ENCODE peak calls at places on chromosomes 5 and 9, in nine cellular contexts. K is cerebellum; Y is activated CD8-positive, alpha-beta memory T cell treated with anti-CD3 and anti-CD28 coated beads for 24 hours; H is non-pigmented ciliary epithelial cell; J is skeletal muscle cell; U is NCI-H774; N is T-helper 17 cell; L is KG1; R is NCI-H1105 treated with DMSO at 0.1 percent for 48 hours. Q is an unnamed sample.

GRCh38 chr9:124481115-124481514 is 26.1 kb downstream of the NR5A1 start:
- DNase-seq in K (no peak), Y (no peak), H (no peak), J (no peak), U (no peak), N (no peak), L (no peak), R (no peak), Q (no peak)

GRCh38 chr5:16552666-16553343 is 64.0 kb downstream of the RETREG1 start:
- DNase-seq in K (peak), Y (peak), H (no peak), J (no peak), U (peak), N (no peak), L (no peak), R (peak), Q (peak)

GRCh38 chr5:497871-498509 is 26.3 kb downstream of the SLC9A3 start:
- DNase-seq in K (no peak), Y (no peak), H (no peak), J (no peak), U (no peak), N (no peak), L (no peak), R (no peak), Q (no peak)

GRCh38 chr9:2260401-2261306 is 245.5 kb downstream of the SMARCA2 start:
- DNase-seq in K (no peak), Y (no peak), H (no peak), J (peak), U (no peak), N (no peak), L (no peak), R (no peak), Q (no peak)

GRCh38 chr5:143980506-143980905 is 168.5 kb downstream of the HMHB1 start:
- DNase-seq in K (no peak), Y (no peak), H (no peak), J (no peak), U (no peak), N (no peak), L (no peak), R (no peak), Q (no peak)

GRCh38 chr5:176541338-176542134 is 4.3 kb upstream of the RNF44 start:
- DNase-seq in K (no peak), Y (peak), H (no peak), J (no peak), U (no peak), N (peak), L (peak), R (no peak), Q (peak)

GRCh38 chr9:126643945-126644527 is 30.3 kb downstream of the LMX1B start:
- DNase-seq in K (no peak), Y (no peak), H (no peak), J (no peak), U (no peak), N (no peak), L (no peak), R (no peak), Q (no peak)

GRCh38 chr9:123365287-123365880 is 9.4 kb downstream of the CRB2 start:
- DNase-seq in K (no peak), Y (no peak), H (no peak), J (no peak), U (no peak), N (no peak), L (no peak), R (no peak), Q (no peak)

GRCh38 chr5:17796757-17797398 is 162.6 kb downstream of the TAF11L14 start:
- DNase-seq in K (no peak), Y (no peak), H (no peak), J (no peak), U (no peak), N (no peak), L (no peak), R (no peak), Q (no peak)

GRCh38 chr5:83900307-83900706 is 179.7 kb upstream of the HAPLN1 start:
- DNase-seq in K (no peak), Y (no peak), H (no peak), J (no peak), U (no peak), N (no peak), L (no peak), R (no peak), Q (no peak)

GRCh38 chr5:133869675-133869978 is 98.8 kb downstream of the C5orf15 start:
- DNase-seq in K (peak), Y (no peak), H (no peak), J (no peak), U (no peak), N (no peak), L (no peak), R (no peak), Q (no peak)

GRCh38 chr9:118331622-118332045 is 627.4 kb downstream of the TLR4 start:
- DNase-seq in K (peak), Y (no peak), H (peak), J (peak), U (no peak), N (no peak), L (no peak), R (no peak), Q (no peak)

GRCh38 chr5:7422719-7423118 is 26.8 kb downstream of the ADCY2 start:
- DNase-seq in K (no peak), Y (no peak), H (no peak), J (no peak), U (no peak), N (no peak), L (no peak), R (no peak), Q (no peak)

GRCh38 chr5:163261647-163262269 is 175.6 kb upstream of the CCNG1 start:
- DNase-seq in K (no peak), Y (no peak), H (no peak), J (no peak), U (no peak), N (no peak), L (no peak), R (no peak), Q (no peak)

GRCh38 chr9:113579270-113580040 is 115.9 kb downstream of the RGS3 start:
- DNase-seq in K (no peak), Y (peak), H (no peak), J (no peak), U (no peak), N (no peak), L (peak), R (no peak), Q (no peak)

GRCh38 chr5:168114444-168115017 is 176.9 kb upstream of the WWC1 start:
- DNase-seq in K (no peak), Y (peak), H (no peak), J (no peak), U (peak), N (no peak), L (peak), R (peak), Q (peak)

GRCh38 chr5:52778784-52779183 is 8.9 kb upstream of the ITGA1 start:
- DNase-seq in K (no peak), Y (no peak), H (no peak), J (no peak), U (no peak), N (no peak), L (no peak), R (no peak), Q (no peak)

GRCh38 chr9:127121628-127122175 is 733 bp downstream of the ANGPTL2 start:
- DNase-seq in K (no peak), Y (no peak), H (no peak), J (no peak), U (no peak), N (no peak), L (no peak), R (peak), Q (no peak)

GRCh38 chr5:128254789-128255188 is 171.2 kb downstream of the SLC12A2 start:
- DNase-seq in K (no peak), Y (no peak), H (no peak), J (no peak), U (no peak), N (no peak), L (no peak), R (no peak), Q (no peak)

GRCh38 chr5:168472329-168472728 is 13.9 kb upstream of the RARS1 start:
- DNase-seq in K (no peak), Y (no peak), H (peak), J (peak), U (no peak), N (no peak), L (no peak), R (no peak), Q (no peak)

Q was measured in stimulated activated effector memory CD8-positive, alpha-beta T cell treated with anti-CD3 and anti-CD28 coated beads, Interleukin-12 subunit alpha, Interleukin-12 subunit beta, amount 100 ng/mL, for 72 hours.